ENCODE peak calls at places on chromosomes 2 and 18, in seven cellular contexts. M is SK-N-SH, D is HepG2, C is HCT116, Z is stomach, V is transverse colon, X is GM12878. L is an unnamed sample. For H3K9me3 and H3K4me1, the result is how much of the 10 kb centered on the place peaks cover.

GRCh38 chr2:75403991-75404428 is 156.7 kb downstream of the EVA1A start:
- DNase-seq in M (peak), D (peak), C (peak), Z (no peak), V (no peak), X (peak), L (no peak)

GRCh38 chr2:104849618-104850097 is 4.3 kb upstream of the POU3F3 start:
- DNase-seq in M (peak), D (peak), C (peak), Z (no peak), V (peak), X (no peak), L (no peak)

GRCh38 chr2:7394195-7394594 is 477.0 kb downstream of the RNF144A start:
- DNase-seq in M (no peak), D (no peak), C (no peak), Z (no peak), V (no peak), X (no peak), L (no peak)

GRCh38 chr2:65129276-65129612 is 662 bp downstream of the RAB1A start:
- DNase-seq in M (no peak), D (no peak), C (no peak), Z (no peak), V (no peak), X (no peak), L (no peak)

GRCh38 chr18:33854827-33855139 is 276.8 kb downstream of the ASXL3 start:
- DNase-seq in M (no peak), D (no peak), C (no peak), Z (no peak), V (no peak), X (no peak), L (no peak)

GRCh38 chr2:17615728-17616351 is 75.3 kb downstream of the VSNL1 start:
- DNase-seq in M (no peak), D (peak), C (peak), Z (no peak), V (no peak), X (no peak), L (no peak)

GRCh38 chr2:232482301-232483238 is 5.1 kb downstream of the ECEL1 start:
- DNase-seq in M (no peak), D (no peak), C (no peak), Z (no peak), V (no peak), X (no peak), L (peak)

GRCh38 chr2:121532347-121532766 is 1.7 kb downstream of the RNU4ATAC start:
- DNase-seq in M (no peak), D (peak), C (no peak), Z (no peak), V (no peak), X (no peak), L (no peak)

GRCh38 chr18:58603365-58604067 is 25.4 kb downstream of the ALPK2 start:
- DNase-seq in M (no peak), D (no peak), C (no peak), Z (no peak), V (no peak), X (no peak), L (peak)

GRCh38 chr2:48694143-48694542 is 61.4 kb downstream of the LHCGR start:
- DNase-seq in M (no peak), D (peak), C (no peak), Z (no peak), V (no peak), X (no peak), L (no peak)

GRCh38 chr2:156115338-156115737 is 217.2 kb downstream of the NR4A2 start:
- DNase-seq in M (no peak), D (no peak), C (peak), Z (no peak), V (no peak), X (no peak), L (no peak)

GRCh38 chr2:219707496-219708285 is 80.3 kb downstream of the SLC4A3 start:
- DNase-seq in M (no peak), D (no peak), C (no peak), Z (no peak), V (no peak), X (no peak), L (no peak)

GRCh38 chr18:3594760-3595241 is 144.8 kb downstream of the TGIF1 start:
- DNase-seq in M (no peak), D (peak), C (no peak), Z (peak), V (peak), X (no peak), L (no peak)

GRCh38 chr2:148654414-148654813 is 9.9 kb downstream of the EPC2 start:
- DNase-seq in M (no peak), D (no peak), C (no peak), Z (no peak), V (no peak), X (no peak), L (no peak)

GRCh38 chr2:44934024-44934423 is 7.5 kb upstream of the SIX3 start:
- DNase-seq in M (peak), D (no peak), C (no peak), Z (no peak), V (no peak), X (no peak), L (peak)

GRCh38 chr18:35089382-35089781 is 48.2 kb downstream of the MAPRE2 start:
- DNase-seq in M (no peak), D (no peak), C (no peak), Z (no peak), V (no peak), X (no peak), L (no peak)

GRCh38 chr2:197273485-197273884 is 37.1 kb downstream of the ANKRD44 start:
- DNase-seq in M (peak), D (no peak), C (no peak), Z (peak), V (no peak), X (no peak), L (no peak)

GRCh38 chr2:68428746-68429145 is 38.3 kb downstream of the FBXO48 start:
- DNase-seq in M (no peak), D (no peak), C (no peak), Z (no peak), V (no peak), X (no peak), L (no peak)

GRCh38 chr18:77208969-77209368 is 40.7 kb upstream of the GALR1 start:
- DNase-seq in M (no peak), D (no peak), C (no peak), Z (peak), V (peak), X (peak), L (peak)

GRCh38 chr2:119011162-119011909 is 69.3 kb downstream of the MARCO start:
- DNase-seq in M (peak), D (peak), C (peak), Z (peak), V (peak), X (no peak), L (no peak)

GRCh38 chr18:24136967-24137373 is 1.9 kb upstream of the CABYR start:
- DNase-seq in M (no peak), D (no peak), C (no peak), Z (no peak), V (no peak), X (no peak), L (no peak)

GRCh38 chr18:59748628-59749360 is 51.6 kb upstream of the CCBE1 start:
- DNase-seq in M (no peak), D (no peak), C (peak), Z (no peak), V (no peak), X (no peak), L (no peak)

GRCh38 chr18:45324489-45325111 is 290.7 kb upstream of the SLC14A2 start:
- DNase-seq in M (no peak), D (no peak), C (no peak), Z (no peak), V (peak), X (no peak), L (peak)

GRCh38 chr18:59008302-59008974 is 131.2 kb upstream of the SEC11C start:
- DNase-seq in M (no peak), D (no peak), C (peak), Z (no peak), V (no peak), X (no peak), L (no peak)

GRCh38 chr2:151063271-151063670 is 198.4 kb downstream of the RBM43 start:
- DNase-seq in M (peak), D (no peak), C (no peak), Z (no peak), V (no peak), X (no peak), L (no peak)

GRCh38 chr2:241199897-241200821 is 11.7 kb downstream of the ANO7 start:
- DNase-seq in M (no peak), D (no peak), C (no peak), Z (no peak), V (no peak), X (no peak), L (no peak)

GRCh38 chr2:129408570-129408969 is 570.9 kb upstream of the RAB6C start:
- DNase-seq in M (no peak), D (no peak), C (no peak), Z (no peak), V (no peak), X (no peak), L (no peak)

GRCh38 chr2:137237055-137237454 is 471.7 kb downstream of the THSD7B start:
- DNase-seq in M (no peak), D (no peak), C (no peak), Z (no peak), V (no peak), X (no peak), L (no peak)

GRCh38 chr2:233464056-233464455 is 102.5 kb downstream of the USP40 start:
- DNase-seq in M (no peak), D (no peak), C (no peak), Z (no peak), V (no peak), X (no peak), L (peak)

GRCh38 chr2:27873091-27873490 is 17.1 kb downstream of the RBKS start:
- DNase-seq in M (no peak), D (no peak), C (no peak), Z (no peak), V (no peak), X (no peak), L (no peak)

GRCh38 chr2:96927420-96928171 is 57.7 kb upstream of the SEMA4C start:
- DNase-seq in M (no peak), D (no peak), C (no peak), Z (peak), V (peak), X (no peak), L (peak)

GRCh38 chr18:2146092-2146491 is 425.2 kb downstream of the METTL4 start:
- DNase-seq in M (no peak), D (no peak), C (no peak), Z (no peak), V (no peak), X (no peak), L (no peak)

GRCh38 chr2:106851055-106851454 is 34.9 kb downstream of the ST6GAL2 start:
- DNase-seq in M (no peak), D (no peak), C (no peak), Z (no peak), V (no peak), X (no peak), L (no peak)

GRCh38 chr2:112181571-112182290 is 43.5 kb downstream of the FBLN7 start:
- DNase-seq in M (no peak), D (no peak), C (no peak), Z (no peak), V (no peak), X (no peak), L (no peak)

GRCh38 chr2:220127311-220127710 is 499.9 kb downstream of the SLC4A3 start:
- DNase-seq in M (no peak), D (no peak), C (no peak), Z (no peak), V (no peak), X (no peak), L (no peak)

GRCh38 chr2:240702640-240703011 is 11.0 kb downstream of the AQP12A start:
- DNase-seq in M (no peak), D (no peak), C (no peak), Z (no peak), V (no peak), X (no peak), L (no peak)

GRCh38 chr2:219661197-219661954 is 33.9 kb downstream of the SLC4A3 start:
- DNase-seq in M (no peak), D (peak), C (peak), Z (no peak), V (no peak), X (peak), L (no peak)

GRCh38 chr2:38649176-38649728 is 16.7 kb upstream of the GALM start:
- DNase-seq in M (no peak), D (no peak), C (no peak), Z (no peak), V (no peak), X (no peak), L (no peak)
- H3K9me3 ChIP-seq in M (under half), D (under half), C (under half), Z (under half), V (under half), X (under half), L (under half)

GRCh38 chr2:23387849-23388248 is 2.9 kb downstream of the KLHL29 start:
- DNase-seq in M (no peak), D (no peak), C (no peak), Z (no peak), V (no peak), X (no peak), L (no peak)
- H3K4me1 ChIP-seq in M (under half), D (under half), C (under half), Z (under half), V (under half), X (under half), L (under half)

GRCh38 chr2:176555112-176555511 is 285.9 kb downstream of the MTX2 start:
- DNase-seq in M (no peak), D (no peak), C (no peak), Z (no peak), V (no peak), X (no peak), L (no peak)
- TF ChIP-seq POLR2AphosphoS5 in M (no peak), D (no peak), C (no peak), Z (no peak), V (no peak), X (no peak), L (no peak)

GRCh38 chr18:78737006-78737915 is 242.4 kb upstream of the SALL3 start:
- DNase-seq in M (no peak), D (no peak), C (no peak), Z (peak), V (no peak), X (no peak), L (no peak)

GRCh38 chr18:78736015-78736690 is 243.5 kb upstream of the SALL3 start:
- DNase-seq in M (no peak), D (no peak), C (no peak), Z (peak), V (no peak), X (no peak), L (no peak)

GRCh38 chr18:78739843-78740677 is 239.6 kb upstream of the SALL3 start:
- DNase-seq in M (no peak), D (no peak), C (no peak), Z (peak), V (no peak), X (no peak), L (no peak)

GRCh38 chr18:78739115-78739514 is 240.5 kb upstream of the SALL3 start:
- DNase-seq in M (no peak), D (no peak), C (no peak), Z (no peak), V (no peak), X (no peak), L (no peak)

GRCh38 chr18:78738076-78738690 is 241.4 kb upstream of the SALL3 start:
- DNase-seq in M (no peak), D (no peak), C (no peak), Z (no peak), V (no peak), X (no peak), L (no peak)
- H3K9me3 ChIP-seq in M (under half), D (under half), C (under half), Z (under half), V (under half), X (under half), L (under half)

GRCh38 chr2:39107156-39107555 is 13.7 kb downstream of the SOS1 start:
- DNase-seq in M (peak), D (no peak), C (no peak), Z (no peak), V (no peak), X (no peak), L (no peak)
- H3K4me1 ChIP-seq in M (under half), D (under half), C (under half), Z (half or more), V (under half), X (under half), L (under half)

DNA sequence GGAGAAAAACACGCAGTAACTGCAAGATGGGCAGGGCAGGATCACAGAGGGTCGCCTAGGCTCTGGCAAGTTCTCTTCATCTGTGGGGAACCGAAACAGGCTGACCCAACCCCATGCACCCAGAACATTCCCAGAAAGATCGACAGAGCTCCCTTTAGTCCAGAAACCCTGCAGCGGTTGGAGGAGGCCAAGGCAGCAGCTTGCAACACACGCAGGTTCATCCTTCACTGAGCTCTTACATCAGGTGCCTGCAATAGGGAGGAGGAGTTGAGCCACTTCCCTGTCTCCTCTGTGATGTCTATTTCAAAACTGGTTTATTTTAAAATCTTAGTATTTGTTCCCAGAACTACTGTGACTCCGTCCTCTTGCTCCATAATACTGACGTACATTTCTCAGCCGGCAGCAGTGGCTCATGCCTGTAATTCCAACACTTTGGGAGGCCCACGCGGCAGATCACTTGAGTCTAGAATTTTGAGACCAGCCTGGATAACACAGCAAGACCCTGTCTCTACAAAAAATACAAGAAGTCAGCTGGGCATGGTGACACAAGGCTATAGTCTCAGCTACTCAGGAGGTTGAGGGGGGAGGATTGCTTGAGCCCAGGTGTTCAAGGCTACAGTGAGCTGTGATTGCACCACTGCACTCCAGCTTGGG is 11.5 kb upstream of the SLC11A1 start:
- DNase-seq in M (no peak), D (peak), C (no peak), Z (peak), V (peak), X (no peak), L (peak)
- TF ChIP-seq POLR2AphosphoS5 in M (no peak), D (no peak), C (no peak), Z (peak), V (peak), X (no peak), L (peak)

DNA sequence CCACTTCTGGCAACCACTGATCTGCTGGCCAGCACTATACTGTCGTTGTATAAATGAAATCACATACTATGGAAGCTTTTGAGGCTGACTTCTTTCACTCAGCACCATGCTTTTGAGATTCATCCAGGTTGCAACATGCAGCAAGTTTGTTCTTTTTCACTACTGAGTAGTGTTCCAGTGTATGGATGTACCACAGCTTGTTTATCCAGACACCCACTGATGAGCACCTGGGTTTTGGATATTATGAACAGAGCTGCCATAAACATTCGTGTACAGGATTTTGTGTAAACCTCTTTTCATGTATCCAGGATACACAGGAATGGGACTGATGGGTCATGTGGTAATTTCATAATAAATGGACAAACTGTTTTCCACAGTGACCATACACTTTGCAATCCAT is 10.7 kb downstream of the ERCC3 start:
- DNase-seq in M (no peak), D (no peak), C (no peak), Z (no peak), V (no peak), X (no peak), L (no peak)
- H3K9me3 ChIP-seq in M (under half), D (under half), C (under half), Z (under half), V (under half), X (under half), L (under half)

DNA sequence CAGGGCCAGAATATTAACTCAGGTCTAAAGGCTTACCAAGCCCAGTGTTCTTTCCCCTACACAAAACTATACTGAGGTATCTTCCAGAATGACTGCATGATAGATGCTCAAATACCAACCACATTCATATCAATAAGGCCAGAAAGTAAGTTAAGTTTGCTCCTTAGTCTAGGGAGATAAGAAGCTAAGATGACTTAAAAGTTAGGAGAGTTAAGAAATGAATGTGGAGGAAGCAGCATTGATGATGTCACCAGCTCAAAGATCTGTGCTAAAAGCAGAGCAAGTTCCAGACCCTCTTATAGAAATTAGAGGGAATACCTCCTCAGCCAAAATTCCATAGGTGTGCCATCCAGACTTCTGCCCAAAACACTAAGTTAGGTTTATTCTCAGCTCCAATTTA is 6.1 kb downstream of the PPP4R1 start:
- DNase-seq in M (no peak), D (no peak), C (no peak), Z (no peak), V (no peak), X (no peak), L (no peak)
- H3K4me1 ChIP-seq in M (under half), D (half or more), C (under half), Z (half or more), V (under half), X (under half), L (half or more)